ENCODE peak calls at places on chromosomes 16 and 17, in ten cellular contexts. O is dermis microvascular lymphatic vessel endothelial cell; B is left cardiac atrium; T is progenitor cell of endocrine pancreas; J is activated T-helper 2 cell treated with anti-CD3 and anti-CD28 coated beads, Interferon-gamma antibody, Interleukin-2, Interleukin-4, amounts not matched to agents 10 μg/mL and 5 μg/mL and 100 μg/mL, durations not matched to agents 14 hours and 24 hours and 36 hours; S is NCI-H1092 treated with DMSO at 0.1 percent for 48 hours; K is H7; W is SK-MEL-5; N is CD8-positive, alpha-beta T cell; M is AG09319. R is an unnamed sample.

GRCh38 chr16:23953476-23953875 is 117.7 kb downstream of the PRKCB start:
- DNase-seq in O (no peak), B (no peak), T (no peak), J (no peak), S (no peak), K (no peak), W (no peak), N (no peak), M (no peak), R (no peak)

GRCh38 chr17:39349246-39349645 is 52.2 kb downstream of the FBXL20 start:
- DNase-seq in O (no peak), B (no peak), T (no peak), J (no peak), S (no peak), K (no peak), W (no peak), N (no peak), M (no peak), R (no peak)

GRCh38 chr17:231966-232807 is 50.7 kb upstream of the DOC2B start:
- DNase-seq in O (no peak), B (peak), T (no peak), J (no peak), S (no peak), K (no peak), W (no peak), N (no peak), M (no peak), R (no peak)

GRCh38 chr17:19440421-19440820 is 29.4 kb downstream of the RNF112 start:
- DNase-seq in O (no peak), B (no peak), T (no peak), J (no peak), S (no peak), K (no peak), W (no peak), N (no peak), M (no peak), R (no peak)

GRCh38 chr16:26442333-26442732 is 624.4 kb upstream of the C16orf82 start:
- DNase-seq in O (no peak), B (no peak), T (no peak), J (no peak), S (no peak), K (no peak), W (no peak), N (no peak), M (no peak), R (no peak)

GRCh38 chr16:10876799-10877341 is at the start of gene CIITA:
- DNase-seq in O (no peak), B (peak), T (no peak), J (peak), S (no peak), K (peak), W (no peak), N (peak), M (peak), R (peak)

GRCh38 chr17:15954222-15954621 is 9.3 kb downstream of the ADORA2B start:
- DNase-seq in O (peak), B (no peak), T (no peak), J (no peak), S (no peak), K (no peak), W (no peak), N (no peak), M (peak), R (peak)

GRCh38 chr16:14180431-14181059 is 109.4 kb downstream of the MRTFB start:
- DNase-seq in O (no peak), B (no peak), T (no peak), J (no peak), S (no peak), K (no peak), W (peak), N (no peak), M (no peak), R (no peak)

GRCh38 chr17:79952265-79952877 is 83.3 kb downstream of the TBC1D16 start:
- DNase-seq in O (no peak), B (no peak), T (no peak), J (no peak), S (no peak), K (peak), W (no peak), N (no peak), M (no peak), R (no peak)

GRCh38 chr17:58614854-58615409 is 76.9 kb downstream of the TEX14 start:
- DNase-seq in O (no peak), B (no peak), T (no peak), J (no peak), S (no peak), K (no peak), W (no peak), N (no peak), M (no peak), R (no peak)

GRCh38 chr16:28326881-28327610 is 34.7 kb downstream of the SBK1 start:
- DNase-seq in O (peak), B (peak), T (peak), J (peak), S (peak), K (peak), W (peak), N (peak), M (no peak), R (peak)

GRCh38 chr17:47698749-47699535 is 5.0 kb downstream of the TBKBP1 start:
- DNase-seq in O (no peak), B (peak), T (peak), J (peak), S (peak), K (peak), W (peak), N (peak), M (no peak), R (peak)

GRCh38 chr16:17138801-17139200 is 332.0 kb downstream of the XYLT1 start:
- DNase-seq in O (no peak), B (no peak), T (peak), J (no peak), S (no peak), K (peak), W (no peak), N (no peak), M (no peak), R (peak)

GRCh38 chr17:76783146-76783545 is 45.2 kb downstream of the MFSD11 start:
- DNase-seq in O (no peak), B (no peak), T (no peak), J (no peak), S (no peak), K (no peak), W (no peak), N (no peak), M (no peak), R (no peak)

GRCh38 chr17:5672141-5672540 is 87.8 kb upstream of the NLRP1 start:
- DNase-seq in O (no peak), B (no peak), T (no peak), J (no peak), S (no peak), K (no peak), W (no peak), N (no peak), M (no peak), R (no peak)

GRCh38 chr17:6927290-6927844 is 68.5 kb upstream of the ALOX12 start:
- DNase-seq in O (no peak), B (no peak), T (no peak), J (no peak), S (no peak), K (no peak), W (no peak), N (no peak), M (peak), R (peak)

GRCh38 chr17:75876190-75876937 is 2.0 kb downstream of the TRIM47 start:
- DNase-seq in O (no peak), B (peak), T (no peak), J (peak), S (peak), K (peak), W (no peak), N (peak), M (no peak), R (no peak)

GRCh38 chr16:71840052-71840451 is 5.7 kb upstream of the ATXN1L start:
- DNase-seq in O (no peak), B (no peak), T (no peak), J (no peak), S (no peak), K (no peak), W (no peak), N (no peak), M (peak), R (no peak)